ENCODE peak calls at places on chromosomes 13 and 19, in six cellular contexts. One of them, this sample, is unnamed.
A peak's percentile ranks its signal among the peaks of the same experiment; 100 is the strongest.

GRCh38 chr13:113493315-113493951 is 2.9 kb upstream of the DCUN1D2 start:
- DNase-seq in CD8-positive, alpha-beta T cell: no peak
- DNase-seq in right lobe of liver: no peak
- DNase-seq in cardiac muscle cell: peak; percentile 93
- DNase-seq in endothelial cell of umbilical vein: peak; percentile 95
- DNase-seq in aorta: no peak
- DNase-seq in this sample: no peak

GRCh38 chr13:112867301-112867711 is 101.7 kb upstream of the MCF2L start:
- DNase-seq in endothelial cell of umbilical vein: no peak
- DNase-seq in aorta: peak; percentile 57
- DNase-seq in CD8-positive, alpha-beta T cell: no peak
- DNase-seq in right lobe of liver: no peak
- DNase-seq in cardiac muscle cell: no peak
- DNase-seq in this sample: no peak

GRCh38 chr13:97295279-97296182 is 73.4 kb downstream of the MBNL2 start:
- DNase-seq in aorta: no peak
- DNase-seq in cardiac muscle cell: peak; percentile 55
- DNase-seq in CD8-positive, alpha-beta T cell: no peak
- DNase-seq in right lobe of liver: no peak
- DNase-seq in endothelial cell of umbilical vein: peak; percentile 85
- DNase-seq in this sample: no peak

GRCh38 chr19:459724-460511 is 915 bp downstream of the SHC2 start:
- DNase-seq in cardiac muscle cell: peak; percentile 30
- DNase-seq in aorta: peak; percentile 86
- DNase-seq in right lobe of liver: peak; percentile 81
- DNase-seq in endothelial cell of umbilical vein: peak; percentile 63
- DNase-seq in CD8-positive, alpha-beta T cell: peak; percentile 15
- DNase-seq in this sample: peak; percentile 9

GRCh38 chr13:21203132-21203531 is 26.7 kb downstream of the MRPL57 start:
- DNase-seq in right lobe of liver: no peak
- DNase-seq in aorta: no peak
- DNase-seq in CD8-positive, alpha-beta T cell: no peak
- DNase-seq in cardiac muscle cell: no peak
- DNase-seq in endothelial cell of umbilical vein: no peak
- DNase-seq in this sample: no peak

GRCh38 chr13:80338781-80339577 is 1.9 kb downstream of the SPRY2 start:
- DNase-seq in endothelial cell of umbilical vein: peak; percentile 84
- DNase-seq in cardiac muscle cell: peak; percentile 87
- DNase-seq in CD8-positive, alpha-beta T cell: no peak
- DNase-seq in right lobe of liver: peak; percentile 75
- DNase-seq in aorta: peak; percentile 91
- DNase-seq in this sample: no peak

GRCh38 chr13:107977175-107977574 is 238.2 kb downstream of the LIG4 start:
- DNase-seq in CD8-positive, alpha-beta T cell: no peak
- DNase-seq in endothelial cell of umbilical vein: no peak
- DNase-seq in aorta: no peak
- DNase-seq in right lobe of liver: no peak
- DNase-seq in cardiac muscle cell: no peak
- DNase-seq in this sample: no peak

GRCh38 chr13:100131863-100132574 is 43.1 kb downstream of the PCCA start:
- DNase-seq in right lobe of liver: no peak
- DNase-seq in cardiac muscle cell: peak; percentile 77
- DNase-seq in aorta: no peak
- DNase-seq in CD8-positive, alpha-beta T cell: no peak
- DNase-seq in endothelial cell of umbilical vein: peak; percentile 97
- DNase-seq in this sample: no peak

GRCh38 chr13:41694902-41695301 is 237.6 kb downstream of the RGCC start:
- DNase-seq in endothelial cell of umbilical vein: peak; percentile 93
- DNase-seq in cardiac muscle cell: peak; percentile 95
- DNase-seq in aorta: peak; percentile 81
- DNase-seq in right lobe of liver: peak; percentile 54
- DNase-seq in CD8-positive, alpha-beta T cell: no peak
- DNase-seq in this sample: no peak

GRCh38 chr13:76856141-76856571 is 30.0 kb downstream of the KCTD12 start:
- DNase-seq in CD8-positive, alpha-beta T cell: no peak
- DNase-seq in cardiac muscle cell: peak; percentile 78
- DNase-seq in right lobe of liver: no peak
- DNase-seq in aorta: no peak
- DNase-seq in endothelial cell of umbilical vein: no peak
- DNase-seq in this sample: no peak

GRCh38 chr19:17445526-17446165 is 2.8 kb downstream of the TMEM221 start:
- DNase-seq in aorta: no peak
- DNase-seq in endothelial cell of umbilical vein: no peak
- DNase-seq in right lobe of liver: no peak
- DNase-seq in CD8-positive, alpha-beta T cell: no peak
- DNase-seq in cardiac muscle cell: no peak
- DNase-seq in this sample: no peak

DNA sequence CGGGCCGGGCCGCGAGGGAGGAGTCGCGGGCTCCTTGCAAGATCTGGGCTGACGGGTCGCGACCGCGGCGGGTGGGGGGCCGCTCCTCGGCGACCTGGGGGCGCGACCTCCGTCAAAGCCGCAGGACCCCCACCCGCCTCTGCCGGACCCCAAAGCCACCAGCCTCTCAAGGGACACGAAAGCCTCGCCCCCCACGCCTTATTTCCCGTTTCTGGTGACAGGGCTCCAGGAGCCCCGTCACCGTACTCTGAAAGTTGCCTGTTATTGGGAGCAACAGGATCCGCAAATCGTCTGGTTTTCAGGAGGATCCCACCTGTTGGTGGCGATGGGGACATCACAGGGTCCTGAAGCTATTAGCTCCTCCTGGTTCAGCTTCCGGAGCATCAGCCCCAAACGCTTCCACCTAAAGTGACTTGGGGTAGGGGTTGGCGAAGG is 531 bp downstream of the MAU2 start:
- DNase-seq in right lobe of liver: no peak
- DNase-seq in endothelial cell of umbilical vein: peak; percentile 30
- DNase-seq in cardiac muscle cell: no peak
- DNase-seq in aorta: no peak
- DNase-seq in CD8-positive, alpha-beta T cell: no peak
- DNase-seq in this sample: no peak
- H3K4me1 ChIP-seq in right lobe of liver: no peaks in the 10 kb centered on the region
- H3K4me1 ChIP-seq in endothelial cell of umbilical vein: peaks cover 13% of the 10 kb centered on the region
- H3K4me1 ChIP-seq in cardiac muscle cell: peaks cover 19% of the 10 kb centered on the region
- H3K4me1 ChIP-seq in aorta: no peaks in the 10 kb centered on the region
- H3K4me1 ChIP-seq in CD8-positive, alpha-beta T cell: peaks cover 35% of the 10 kb centered on the region
- H3K4me1 ChIP-seq in this sample: peaks cover 49% of the 10 kb centered on the region

GRCh38 chr19:53131732-53132131 is 978 bp downstream of the ZNF415 start:
- DNase-seq in right lobe of liver: no peak
- DNase-seq in endothelial cell of umbilical vein: no peak
- DNase-seq in cardiac muscle cell: no peak
- DNase-seq in aorta: no peak
- DNase-seq in CD8-positive, alpha-beta T cell: no peak
- DNase-seq in this sample: no peak

GRCh38 chr19:53130506-53130905 is 2.2 kb downstream of the ZNF415 start:
- DNase-seq in cardiac muscle cell: no peak
- DNase-seq in aorta: no peak
- DNase-seq in endothelial cell of umbilical vein: no peak
- DNase-seq in CD8-positive, alpha-beta T cell: no peak
- DNase-seq in right lobe of liver: no peak
- DNase-seq in this sample: no peak

GRCh38 chr19:53136432-53136831 is 3.7 kb upstream of the ZNF415 start:
- DNase-seq in CD8-positive, alpha-beta T cell: no peak
- DNase-seq in endothelial cell of umbilical vein: no peak
- DNase-seq in right lobe of liver: no peak
- DNase-seq in aorta: no peak
- DNase-seq in cardiac muscle cell: no peak
- DNase-seq in this sample: no peak

GRCh38 chr19:53131085-53131484 is 1.6 kb downstream of the ZNF415 start:
- DNase-seq in CD8-positive, alpha-beta T cell: no peak
- DNase-seq in endothelial cell of umbilical vein: no peak
- DNase-seq in cardiac muscle cell: no peak
- DNase-seq in aorta: no peak
- DNase-seq in right lobe of liver: no peak
- DNase-seq in this sample: no peak

DNA sequence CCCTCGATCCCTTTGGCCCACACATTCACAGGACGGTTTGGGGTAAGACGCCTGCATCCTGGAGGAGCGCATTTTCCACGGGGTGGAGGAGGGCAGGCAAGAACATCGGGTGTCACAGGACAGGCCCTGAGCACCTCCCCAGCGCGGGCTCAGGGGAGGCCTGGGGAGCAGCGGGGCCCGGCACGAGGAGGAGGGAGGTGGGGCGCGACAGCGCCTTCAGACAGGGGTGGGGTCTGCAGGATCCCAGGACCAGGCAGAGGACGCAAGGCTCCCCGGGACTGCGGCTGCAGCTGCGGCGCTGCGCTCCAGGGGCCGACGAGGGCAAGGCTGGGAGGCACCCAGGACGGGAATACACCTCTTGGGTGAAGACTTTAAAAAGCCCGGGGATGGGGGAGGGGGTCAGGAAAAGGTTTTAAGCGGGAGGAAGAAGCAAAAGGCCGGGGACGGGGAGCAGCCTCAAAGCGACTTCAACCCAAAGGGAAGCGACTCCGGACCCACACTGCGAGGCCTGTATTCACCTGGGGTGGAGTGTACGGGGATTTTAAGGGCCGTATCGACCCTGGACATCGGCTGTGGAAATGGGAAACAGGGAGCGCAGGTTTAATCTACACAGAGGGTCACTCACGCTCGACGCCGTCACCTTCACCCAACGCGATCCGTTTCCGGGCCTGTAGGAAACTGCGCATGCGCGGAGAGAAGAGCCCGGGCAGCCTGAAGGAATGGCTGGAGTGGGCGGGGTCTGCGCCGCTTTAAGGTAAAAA is at the start of gene ZNF415:
- DNase-seq in right lobe of liver: peak; percentile 68
- DNase-seq in endothelial cell of umbilical vein: peak; percentile 35
- DNase-seq in CD8-positive, alpha-beta T cell: peak; percentile 21
- DNase-seq in cardiac muscle cell: peak; percentile 83
- DNase-seq in aorta: peak; percentile 95
- DNase-seq in this sample: peak; percentile 42
- H3K27ac ChIP-seq in right lobe of liver: peak within 1 kb of the TSS; percentile 21
- H3K27ac ChIP-seq in endothelial cell of umbilical vein: no peak within 1 kb of the TSS
- H3K27ac ChIP-seq in CD8-positive, alpha-beta T cell: no peak within 1 kb of the TSS
- H3K27ac ChIP-seq in cardiac muscle cell: peak within 1 kb of the TSS; percentile 41
- H3K27ac ChIP-seq in aorta: no peak within 1 kb of the TSS
- H3K27ac ChIP-seq in this sample: no peak within 1 kb of the TSS

GRCh38 chr13:64371045-64371444 is 2859.1 kb downstream of the PCDH9 start:
- DNase-seq in right lobe of liver: no peak
- DNase-seq in aorta: no peak
- DNase-seq in endothelial cell of umbilical vein: no peak
- DNase-seq in CD8-positive, alpha-beta T cell: no peak
- DNase-seq in cardiac muscle cell: no peak
- DNase-seq in this sample: no peak

GRCh38 chr13:64369121-64369520 is 2861.0 kb downstream of the PCDH9 start:
- DNase-seq in CD8-positive, alpha-beta T cell: no peak
- DNase-seq in endothelial cell of umbilical vein: no peak
- DNase-seq in right lobe of liver: no peak
- DNase-seq in cardiac muscle cell: peak; percentile 6
- DNase-seq in aorta: no peak
- DNase-seq in this sample: no peak

DNA sequence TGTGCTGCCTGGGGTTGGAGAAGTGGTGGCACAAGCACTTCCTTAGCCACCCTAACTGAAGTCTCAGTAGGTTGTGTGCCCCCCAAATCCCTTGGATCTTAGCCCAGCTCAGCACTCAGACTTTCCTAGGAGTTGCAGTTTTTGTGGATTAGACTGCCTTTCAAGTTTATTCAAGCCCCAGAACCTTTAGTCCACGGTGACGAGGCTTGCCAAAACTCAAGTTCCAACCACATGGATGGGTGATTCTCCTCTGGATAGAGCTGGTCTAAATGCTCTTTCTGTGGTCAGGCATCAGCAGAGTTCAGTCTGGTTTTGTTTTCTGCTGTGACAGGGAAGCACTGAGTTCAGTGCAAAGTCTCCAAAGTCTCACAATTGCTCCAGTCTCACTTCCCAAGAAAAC is 2858.7 kb downstream of the PCDH9 start:
- DNase-seq in endothelial cell of umbilical vein: no peak
- DNase-seq in right lobe of liver: no peak
- DNase-seq in CD8-positive, alpha-beta T cell: no peak
- DNase-seq in cardiac muscle cell: no peak
- DNase-seq in aorta: no peak
- DNase-seq in this sample: no peak
- H3K27me3 ChIP-seq in endothelial cell of umbilical vein: no peaks in the 10 kb centered on the region
- H3K27me3 ChIP-seq in right lobe of liver: no peaks in the 10 kb centered on the region
- H3K27me3 ChIP-seq in CD8-positive, alpha-beta T cell: no peaks in the 10 kb centered on the region
- H3K27me3 ChIP-seq in cardiac muscle cell: no peaks in the 10 kb centered on the region
- H3K27me3 ChIP-seq in aorta: no peaks in the 10 kb centered on the region
- H3K27me3 ChIP-seq in this sample: no peaks in the 10 kb centered on the region

DNA sequence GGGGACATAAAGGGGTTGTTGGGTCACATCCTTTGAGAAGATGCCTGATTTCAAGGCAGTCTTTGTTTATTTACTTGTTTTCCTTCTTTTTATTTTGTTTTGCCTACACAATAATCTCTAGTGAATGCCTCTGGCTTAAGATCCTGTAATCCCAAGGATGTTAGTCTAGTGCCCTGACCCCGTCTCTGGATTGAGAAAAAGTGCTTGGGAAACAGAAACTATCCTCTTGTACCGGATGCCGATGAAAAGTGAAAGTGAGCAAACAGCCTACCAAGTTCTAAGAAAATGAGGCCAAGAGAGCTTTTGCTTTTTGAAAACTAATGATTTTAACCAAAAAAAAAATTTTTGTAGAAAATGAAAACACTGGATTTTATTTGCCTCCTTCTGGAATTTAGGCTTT is 42.1 kb upstream of the C1QTNF9 start:
- DNase-seq in right lobe of liver: no peak
- DNase-seq in CD8-positive, alpha-beta T cell: no peak
- DNase-seq in endothelial cell of umbilical vein: no peak
- DNase-seq in aorta: no peak
- DNase-seq in cardiac muscle cell: peak; percentile 14
- DNase-seq in this sample: peak; percentile 63
- H3K4me1 ChIP-seq in right lobe of liver: no peaks in the 10 kb centered on the region
- H3K4me1 ChIP-seq in CD8-positive, alpha-beta T cell: peaks cover 91% of the 10 kb centered on the region
- H3K4me1 ChIP-seq in endothelial cell of umbilical vein: peaks cover 21% of the 10 kb centered on the region
- H3K4me1 ChIP-seq in aorta: no peaks in the 10 kb centered on the region
- H3K4me1 ChIP-seq in cardiac muscle cell: peaks cover 32% of the 10 kb centered on the region
- H3K4me1 ChIP-seq in this sample: peaks cover 98% of the 10 kb centered on the region

DNA sequence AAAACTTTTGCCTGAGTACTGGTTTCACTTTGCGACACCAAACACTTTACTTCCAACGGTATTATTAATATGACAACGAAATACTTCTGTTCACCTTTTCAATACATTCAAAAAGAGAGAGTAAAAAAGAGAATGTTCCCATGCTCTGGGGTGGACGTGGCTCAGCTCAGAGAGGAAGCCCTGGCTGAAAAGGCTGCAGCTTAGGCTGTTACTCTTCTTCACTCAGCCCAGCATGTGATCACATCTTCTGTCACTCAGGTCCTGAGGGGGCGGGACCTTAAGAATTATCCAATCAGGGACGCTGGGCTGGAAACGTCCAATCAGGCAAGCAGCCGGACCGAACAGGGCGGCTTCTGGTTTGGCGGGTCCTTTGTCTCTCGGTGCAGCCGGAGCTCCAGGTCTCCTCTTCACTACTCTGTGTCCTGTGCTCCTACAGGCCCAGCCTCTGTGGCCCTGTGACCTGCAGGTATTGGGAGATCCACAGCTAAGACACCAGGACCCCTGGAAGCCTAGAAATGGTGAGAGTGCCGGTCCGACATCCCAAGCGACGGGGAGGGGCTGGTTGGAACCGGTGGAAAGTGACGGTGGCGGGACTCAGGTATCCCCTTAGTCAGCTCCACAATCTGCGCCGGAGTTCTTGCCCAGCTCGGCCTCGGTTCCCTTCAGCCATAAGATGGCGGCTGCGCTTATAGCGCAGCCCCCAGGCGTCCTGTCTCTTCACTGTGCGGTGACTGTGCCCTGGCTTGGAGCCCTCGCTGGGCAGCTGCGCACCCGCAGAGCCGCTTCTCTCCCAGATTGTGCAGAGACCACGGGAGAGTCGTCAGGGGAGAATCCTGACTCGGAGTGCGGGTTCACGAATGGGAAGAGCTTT is at the start of gene ZNF93:
- DNase-seq in cardiac muscle cell: peak; percentile 98
- DNase-seq in CD8-positive, alpha-beta T cell: peak; percentile 85
- DNase-seq in aorta: peak; percentile 94
- DNase-seq in endothelial cell of umbilical vein: peak; percentile 92
- DNase-seq in right lobe of liver: peak; percentile 81
- DNase-seq in this sample: peak; percentile 92
- H3K27ac ChIP-seq in cardiac muscle cell: peak within 1 kb of the TSS; percentile 100
- H3K27ac ChIP-seq in CD8-positive, alpha-beta T cell: peak within 1 kb of the TSS; percentile 75
- H3K27ac ChIP-seq in aorta: peak within 1 kb of the TSS; percentile 72
- H3K27ac ChIP-seq in endothelial cell of umbilical vein: peak within 1 kb of the TSS; percentile 79
- H3K27ac ChIP-seq in right lobe of liver: peak within 1 kb of the TSS; percentile 37
- H3K27ac ChIP-seq in this sample: peak within 1 kb of the TSS; percentile 66

This sample was measured in CD4-positive, alpha-beta memory T cell.